ENCODE peak calls at places on chromosomes 5 and 9, in four cellular contexts. D is HepG2, R is SK-N-SH, O is K562. X is an unnamed sample.

GRCh38 chr5:122262107-122262506 is 49.9 kb upstream of the SNCAIP start:
- DNase-seq in D (no peak), R (no peak), O (no peak), X (no peak)

GRCh38 chr5:53994148-53994547 is 316.2 kb downstream of the ARL15 start:
- DNase-seq in D (no peak), R (no peak), O (no peak), X (no peak)

GRCh38 chr9:128121466-128121810 is 6.1 kb downstream of the PTGES2 start:
- DNase-seq in D (no peak), R (no peak), O (no peak), X (no peak)

GRCh38 chr9:104923740-104924139 is 4.2 kb downstream of the ABCA1 start:
- DNase-seq in D (no peak), R (no peak), O (no peak), X (no peak)

GRCh38 chr5:32283539-32284377 is 29.0 kb downstream of the MTMR12 start:
- DNase-seq in D (no peak), R (no peak), O (no peak), X (no peak)

GRCh38 chr5:109928046-109928445 is 238.3 kb downstream of the MAN2A1 start:
- DNase-seq in D (no peak), R (no peak), O (no peak), X (no peak)

GRCh38 chr5:55920784-55921183 is 69.6 kb downstream of the IL31RA start:
- DNase-seq in D (no peak), R (no peak), O (no peak), X (no peak)

GRCh38 chr5:158423623-158424200 is 564.8 kb upstream of the CLINT1 start:
- DNase-seq in D (no peak), R (no peak), O (no peak), X (no peak)

GRCh38 chr5:170386743-170387142 is 2.4 kb downstream of the KCNMB1 start:
- DNase-seq in D (no peak), R (no peak), O (no peak), X (no peak)

GRCh38 chr9:95383845-95384244 is 66.3 kb upstream of the FANCC start:
- DNase-seq in D (no peak), R (no peak), O (no peak), X (no peak)

GRCh38 chr5:122515709-122516431 is 203.8 kb downstream of the SNCAIP start:
- DNase-seq in D (peak), R (peak), O (peak), X (peak)

GRCh38 chr5:5886812-5887486 is 464.5 kb downstream of the ICE1 start:
- DNase-seq in D (peak), R (peak), O (peak), X (no peak)

GRCh38 chr9:99181621-99182020 is 40.1 kb downstream of the ALG2 start:
- DNase-seq in D (no peak), R (no peak), O (no peak), X (no peak)

GRCh38 chr9:36386396-36386795 is 13.7 kb downstream of the RNF38 start:
- DNase-seq in D (no peak), R (no peak), O (no peak), X (no peak)

GRCh38 chr5:72291601-72292000 is 28.4 kb downstream of the MRPS27 start:
- DNase-seq in D (no peak), R (no peak), O (no peak), X (no peak)

GRCh38 chr5:13660072-13660471 is 284.4 kb downstream of the DNAH5 start:
- DNase-seq in D (no peak), R (no peak), O (no peak), X (no peak)

GRCh38 chr9:100315561-100315960 is 37.2 kb downstream of the TEX10 start:
- DNase-seq in D (no peak), R (no peak), O (no peak), X (no peak)

GRCh38 chr5:19626218-19626617 is 361.8 kb downstream of the CDH18 start:
- DNase-seq in D (no peak), R (no peak), O (no peak), X (no peak)

GRCh38 chr5:73969195-73970059 is 343.4 kb downstream of the ARHGEF28 start:
- DNase-seq in D (no peak), R (no peak), O (no peak), X (no peak)

GRCh38 chr9:96478829-96479371 is 28.9 kb downstream of the HABP4 start:
- DNase-seq in D (no peak), R (no peak), O (no peak), X (no peak)

GRCh38 chr5:124162782-124163532 is 583.5 kb downstream of the ZNF608 start:
- DNase-seq in D (peak), R (no peak), O (no peak), X (no peak)

GRCh38 chr9:113616716-113617496 is 153.4 kb downstream of the RGS3 start:
- DNase-seq in D (no peak), R (no peak), O (no peak), X (no peak)

GRCh38 chr5:138466058-138466899 is 1.0 kb downstream of the EGR1 start:
- DNase-seq in D (peak), R (peak), O (peak), X (no peak)

GRCh38 chr9:68973619-68974018 is 40.3 kb downstream of the PRKACG start:
- DNase-seq in D (no peak), R (no peak), O (no peak), X (no peak)

GRCh38 chr5:67773439-67773988 is 442.0 kb upstream of the PIK3R1 start:
- DNase-seq in D (peak), R (no peak), O (no peak), X (peak)

GRCh38 chr5:173567548-173567947 is 48.9 kb downstream of the BOD1 start:
- DNase-seq in D (no peak), R (no peak), O (no peak), X (no peak)

GRCh38 chr9:113589890-113590289 is 126.4 kb downstream of the RGS3 start:
- DNase-seq in D (peak), R (no peak), O (no peak), X (no peak)

GRCh38 chr9:14086495-14086894 is 227.4 kb downstream of the NFIB start:
- DNase-seq in D (no peak), R (no peak), O (no peak), X (no peak)

GRCh38 chr5:68331202-68332108 is 115.9 kb downstream of the PIK3R1 start:
- DNase-seq in D (peak), R (no peak), O (no peak), X (no peak)

GRCh38 chr5:5772202-5772601 is 349.7 kb downstream of the ICE1 start:
- DNase-seq in D (no peak), R (no peak), O (no peak), X (no peak)

GRCh38 chr5:66230551-66230950 is 86.5 kb downstream of the SREK1 start:
- DNase-seq in D (no peak), R (no peak), O (no peak), X (no peak)

GRCh38 chr5:141521244-141521781 is 32.4 kb downstream of the PCDHGC5 start:
- DNase-seq in D (peak), R (no peak), O (no peak), X (peak)

GRCh38 chr9:133275105-133276000 is at the start of gene ABO:
- DNase-seq in D (no peak), R (peak), O (peak), X (no peak)

GRCh38 chr5:151659001-151659754 is 27.5 kb downstream of the SPARC start:
- DNase-seq in D (peak), R (peak), O (peak), X (peak)

GRCh38 chr9:90870646-90871326 is 69.2 kb downstream of the SYK start:
- DNase-seq in D (peak), R (peak), O (peak), X (peak)
- TF ChIP-seq ELF1 in D (no peak), R (no peak), O (no peak), X (no peak)

DNA sequence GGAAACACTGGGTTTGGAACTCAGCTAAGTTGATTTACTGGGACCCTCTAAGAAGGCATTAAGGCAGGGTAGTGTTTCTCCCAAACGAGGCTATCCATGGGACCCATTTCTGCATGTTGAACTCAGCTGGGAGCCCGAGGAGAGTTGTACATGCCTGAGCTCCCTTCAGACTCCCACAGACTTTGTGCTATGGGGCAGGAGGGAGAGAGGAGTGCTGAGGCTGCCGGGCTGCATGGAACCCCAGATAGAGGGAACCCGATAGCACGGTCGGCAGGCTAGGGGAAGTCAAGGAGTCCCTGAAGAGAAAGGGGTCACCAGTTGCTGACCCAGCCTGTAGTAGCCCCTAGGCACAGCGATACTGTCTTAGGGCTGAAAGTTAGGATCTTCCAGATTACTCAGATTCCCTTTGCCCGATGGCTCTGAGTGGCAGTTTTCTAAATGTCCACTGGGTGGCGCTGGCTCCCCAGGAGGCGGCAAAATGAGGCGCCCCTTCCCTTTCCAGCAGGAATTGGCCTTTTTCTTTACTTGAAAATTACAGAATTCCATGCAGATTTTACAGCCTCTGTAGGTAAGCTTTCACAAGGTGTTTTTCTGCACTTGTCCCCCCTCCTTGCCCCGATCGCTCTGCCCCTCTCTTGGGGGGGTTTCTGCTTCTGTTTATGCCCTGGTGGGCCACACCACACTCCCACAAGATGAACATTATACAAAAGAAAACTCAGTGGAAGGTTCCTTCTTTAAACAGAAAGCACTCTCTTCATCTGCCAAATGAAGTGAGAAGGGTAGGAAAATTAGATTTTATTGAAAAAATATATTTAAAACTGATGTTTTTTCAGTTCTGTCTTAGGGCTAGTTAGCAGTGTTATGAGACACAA is 17.8 kb downstream of the NANS start:
- DNase-seq in D (peak), R (peak), O (peak), X (no peak)
- TF ChIP-seq RAD21 in D (peak), R (peak), O (peak), X (peak)

GRCh38 chr9:122309861-122310260 is 45.2 kb downstream of the MRRF start:
- DNase-seq in D (no peak), R (no peak), O (no peak), X (no peak)
- TF ChIP-seq ELF1 in D (no peak), R (no peak), O (no peak), X (no peak)

GRCh38 chr5:112886975-112887374 is 25.9 kb downstream of the SRP19 start:
- DNase-seq in D (no peak), R (no peak), O (no peak), X (no peak)
- TF ChIP-seq RAD21 in D (no peak), R (no peak), O (no peak), X (no peak)

GRCh38 chr5:176562189-176562588 is 13.0 kb downstream of the CDHR2 start:
- DNase-seq in D (no peak), R (no peak), O (peak), X (no peak)
- TF ChIP-seq ELF1 in D (no peak), R (no peak), O (no peak), X (no peak)

GRCh38 chr5:10709409-10709808 is 51.6 kb downstream of the DAP start:
- DNase-seq in D (no peak), R (no peak), O (no peak), X (no peak)
- TF ChIP-seq RAD21 in D (no peak), R (no peak), O (no peak), X (no peak)

DNA sequence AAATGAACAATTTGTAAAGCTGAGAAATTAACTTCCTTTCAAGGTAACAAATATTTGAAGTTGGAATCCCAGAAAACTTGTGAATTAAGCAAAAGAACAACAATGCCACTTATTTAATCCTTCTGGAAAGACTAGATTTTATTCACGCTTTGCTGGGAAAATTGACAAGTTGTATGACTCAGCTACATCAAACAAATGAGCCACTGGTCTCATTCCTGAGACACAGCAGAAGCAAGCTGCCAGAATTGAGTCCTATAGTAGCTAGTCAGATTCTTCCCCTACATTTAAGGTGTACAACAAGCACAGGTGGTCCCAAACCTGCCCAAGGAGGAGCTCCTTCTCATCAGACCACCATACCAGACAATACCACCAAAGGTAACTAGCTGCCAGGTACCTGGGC is 280.7 kb downstream of the SPOCK1 start:
- DNase-seq in D (no peak), R (no peak), O (no peak), X (no peak)
- TF ChIP-seq ELF1 in D (no peak), R (no peak), O (no peak), X (no peak)

DNA sequence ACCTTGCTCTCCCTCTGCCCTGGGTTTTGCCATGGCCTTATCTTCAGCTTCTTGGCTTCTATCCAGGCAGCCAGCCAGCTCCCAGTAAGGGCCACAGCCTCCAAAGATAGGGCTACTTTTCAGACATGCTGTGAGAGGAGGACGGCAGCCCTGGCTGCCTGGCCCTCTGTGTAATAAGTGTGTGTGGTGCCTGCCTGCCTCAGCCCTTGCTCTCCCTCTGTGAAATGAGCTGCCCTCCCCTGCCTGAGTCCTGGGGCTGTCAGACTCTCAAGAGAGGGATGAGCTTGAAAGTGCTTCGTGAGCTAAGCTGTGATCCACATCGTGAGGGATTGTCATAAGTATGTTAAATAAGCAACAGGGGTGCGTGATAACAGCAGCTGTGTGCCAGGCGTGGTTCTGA is 8.1 kb downstream of the NDST1 start:
- DNase-seq in D (peak), R (peak), O (no peak), X (no peak)
- TF ChIP-seq RAD21 in D (no peak), R (peak), O (no peak), X (no peak)

DNA sequence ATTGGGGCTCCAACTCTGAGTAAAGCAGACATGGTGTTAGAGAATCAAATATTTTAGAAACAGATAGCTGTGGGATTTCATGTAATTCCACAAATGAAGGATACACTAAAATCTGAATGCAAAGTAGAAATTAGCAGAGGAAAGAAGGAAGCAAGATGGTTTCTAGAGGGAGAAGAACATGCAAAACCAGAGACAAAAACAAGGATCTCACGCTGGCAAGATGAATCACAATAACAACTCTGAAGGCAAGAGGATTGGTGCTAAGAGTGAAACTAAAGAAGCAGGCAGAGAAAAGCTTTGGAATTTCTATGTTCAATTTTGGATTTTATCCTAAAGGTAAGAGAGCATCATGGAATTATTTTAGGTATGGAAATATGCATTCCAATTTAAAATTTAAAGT is 857.2 kb upstream of the COX7C start:
- DNase-seq in D (no peak), R (no peak), O (no peak), X (no peak)
- TF ChIP-seq ELF1 in D (no peak), R (no peak), O (no peak), X (no peak)

X was measured in HCT116.